ENCODE peak calls at places on chromosome 4, in six cellular contexts. I is sigmoid colon, T is psoas muscle, W is heart right ventricle, V is HFF-Myc, M is dorsolateral prefrontal cortex. J is an unnamed sample.

GRCh38 chr4:41990029-41990382 is 324 bp upstream of the SLC30A9 start:
- DNase-seq in I (no peak), T (no peak), W (no peak), V (no peak), M (no peak), J (no peak)

GRCh38 chr4:93199492-93199891 is 629.1 kb upstream of the ATOH1 start:
- DNase-seq in I (no peak), T (no peak), W (no peak), V (peak), M (no peak), J (peak)

GRCh38 chr4:23401572-23401971 is 488.3 kb downstream of the PPARGC1A start:
- DNase-seq in I (no peak), T (no peak), W (no peak), V (no peak), M (no peak), J (no peak)

GRCh38 chr4:142265536-142265935 is 580.6 kb downstream of the INPP4B start:
- DNase-seq in I (no peak), T (no peak), W (no peak), V (no peak), M (no peak), J (no peak)

GRCh38 chr4:154528866-154529265 is 21.3 kb downstream of the PLRG1 start:
- DNase-seq in I (no peak), T (no peak), W (no peak), V (no peak), M (no peak), J (no peak)

GRCh38 chr4:29708473-29708872 is 1011.7 kb upstream of the PCDH7 start:
- DNase-seq in I (no peak), T (no peak), W (no peak), V (no peak), M (no peak), J (no peak)

GRCh38 chr4:38366451-38366850 is 297.5 kb upstream of the KLF3 start:
- DNase-seq in I (no peak), T (peak), W (peak), V (no peak), M (no peak), J (no peak)

GRCh38 chr4:54289316-54289715 is 60.2 kb downstream of the PDGFRA start:
- DNase-seq in I (no peak), T (no peak), W (no peak), V (no peak), M (no peak), J (no peak)

GRCh38 chr4:15149842-15150592 is 147.7 kb downstream of the CPEB2 start:
- DNase-seq in I (peak), T (peak), W (peak), V (peak), M (peak), J (peak)

GRCh38 chr4:139084425-139085093 is 69.0 kb downstream of the NOCT start:
- DNase-seq in I (no peak), T (no peak), W (no peak), V (peak), M (no peak), J (no peak)

GRCh38 chr4:110959041-110959643 is 336.3 kb upstream of the PITX2 start:
- DNase-seq in I (no peak), T (no peak), W (no peak), V (peak), M (no peak), J (no peak)
- TF ChIP-seq CTCF in I (no peak), T (peak), W (peak), V (peak), M (no peak), J (peak)

DNA sequence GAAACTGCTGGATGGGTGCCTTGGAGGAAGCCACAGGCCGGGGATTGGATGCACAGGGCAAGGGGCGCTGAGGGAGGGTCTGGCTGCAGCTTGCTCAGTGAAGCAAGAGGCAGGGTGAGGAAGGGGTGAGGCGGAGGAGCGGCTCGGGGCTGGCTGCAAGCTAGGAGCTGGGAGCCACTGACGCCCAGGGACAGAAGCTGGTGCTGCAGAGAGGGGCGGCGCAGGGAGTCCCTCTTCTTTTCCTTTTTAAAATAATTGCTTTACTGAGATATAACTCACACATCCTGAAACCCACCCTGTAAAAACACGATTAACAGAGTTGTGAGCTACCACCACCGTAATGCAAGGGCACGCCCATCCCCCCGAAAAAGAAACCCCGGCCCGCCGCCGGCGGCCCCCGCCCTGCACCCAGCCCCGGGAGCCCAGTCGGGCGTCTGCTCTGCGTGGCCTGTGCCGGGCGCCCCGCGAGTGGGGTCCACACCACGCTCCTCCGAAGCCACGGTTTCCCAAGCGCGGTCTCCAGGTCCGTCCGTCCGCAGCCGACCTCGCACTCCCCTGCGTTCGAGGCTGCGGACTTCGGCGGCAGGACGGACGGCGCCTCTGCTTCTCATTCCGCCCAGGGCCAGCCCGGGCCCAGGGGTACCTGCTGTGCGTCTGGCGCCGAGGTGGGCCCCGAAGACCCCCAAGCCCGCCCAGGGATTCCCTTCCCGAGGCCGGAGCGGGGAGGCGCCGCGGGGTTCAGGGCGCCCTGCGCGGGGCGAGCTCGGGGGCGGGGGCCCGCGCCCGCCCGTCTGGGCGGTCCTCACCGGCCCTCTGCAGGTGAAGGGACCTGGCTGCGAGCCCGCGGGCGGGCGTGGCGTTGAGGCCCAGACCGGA is 865 bp upstream of the UVSSA start:
- DNase-seq in I (peak), T (peak), W (no peak), V (no peak), M (peak), J (peak)
- TF ChIP-seq CTCF in I (peak), T (peak), W (peak), V (no peak), M (peak), J (peak)

GRCh38 chr4:176735300-176735699 is 57.4 kb downstream of the VEGFC start:
- DNase-seq in I (no peak), T (no peak), W (no peak), V (no peak), M (no peak), J (no peak)
- TF ChIP-seq CTCF in I (no peak), T (no peak), W (no peak), V (no peak), M (no peak), J (no peak)

DNA sequence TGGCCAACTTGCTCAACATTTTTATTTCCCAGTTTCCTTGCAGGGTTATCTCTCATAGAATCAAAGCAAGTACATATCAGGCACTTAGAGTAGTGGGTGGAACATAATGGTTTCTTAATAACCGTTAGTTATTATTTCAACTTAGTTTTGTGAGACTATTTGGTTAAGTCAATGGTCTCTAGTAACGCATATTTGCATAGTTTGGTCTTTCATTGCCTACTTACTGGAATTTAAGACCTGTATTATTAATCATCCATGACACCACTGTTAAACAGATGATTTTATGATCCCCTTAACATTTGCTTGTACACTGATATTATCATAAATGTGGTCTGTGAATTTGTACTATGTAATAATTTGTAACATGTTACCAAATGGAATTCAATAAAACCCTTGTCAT is 70.9 kb upstream of the SMIM31 start:
- DNase-seq in I (no peak), T (no peak), W (no peak), V (no peak), M (no peak), J (no peak)
- TF ChIP-seq CTCF in I (no peak), T (no peak), W (no peak), V (no peak), M (no peak), J (no peak)

GRCh38 chr4:153156263-153156662 is 48.0 kb upstream of the TRIM2 start:
- DNase-seq in I (no peak), T (no peak), W (no peak), V (no peak), M (no peak), J (no peak)
- TF ChIP-seq CTCF in I (no peak), T (no peak), W (no peak), V (no peak), M (peak), J (no peak)

GRCh38 chr4:763922-764321 is 58.3 kb downstream of the PCGF3 start:
- DNase-seq in I (no peak), T (peak), W (no peak), V (no peak), M (no peak), J (no peak)

GRCh38 chr4:768076-768475 is 57.9 kb downstream of the CPLX1 start:
- DNase-seq in I (no peak), T (no peak), W (no peak), V (no peak), M (no peak), J (no peak)

GRCh38 chr4:764405-765169 is 59.0 kb downstream of the PCGF3 start:
- DNase-seq in I (no peak), T (peak), W (no peak), V (no peak), M (no peak), J (no peak)

GRCh38 chr4:766559-767283 is 59.2 kb downstream of the CPLX1 start:
- DNase-seq in I (no peak), T (no peak), W (no peak), V (no peak), M (no peak), J (no peak)

GRCh38 chr4:766152-766515 is 59.8 kb downstream of the CPLX1 start:
- DNase-seq in I (no peak), T (peak), W (no peak), V (no peak), M (peak), J (no peak)
- TF ChIP-seq CTCF in I (no peak), T (no peak), W (no peak), V (no peak), M (no peak), J (no peak)

GRCh38 chr4:32778938-32779337 is 2058.8 kb downstream of the PCDH7 start:
- DNase-seq in I (no peak), T (no peak), W (no peak), V (no peak), M (no peak), J (no peak)
- TF ChIP-seq CTCF in I (no peak), T (no peak), W (no peak), V (no peak), M (no peak), J (no peak)

DNA sequence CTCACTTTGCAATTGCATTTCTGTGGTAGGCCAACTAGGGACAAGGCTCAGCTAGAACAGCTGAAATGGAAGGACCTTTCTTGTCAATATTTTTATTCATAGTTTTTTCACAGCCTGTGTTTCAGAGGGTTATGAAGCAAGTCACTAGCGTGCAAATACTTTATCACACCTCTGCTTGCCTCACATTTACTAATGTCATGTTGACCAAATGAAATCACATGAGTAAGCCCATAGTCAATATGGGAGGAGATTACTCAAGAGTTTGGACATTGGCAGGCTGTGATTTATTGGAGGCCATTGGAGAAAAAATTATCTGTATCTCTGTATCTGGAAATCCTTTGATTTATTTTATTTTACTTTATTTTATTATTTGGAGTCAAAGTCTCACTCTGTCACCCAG is 628.3 kb upstream of the EPHA5 start:
- DNase-seq in I (no peak), T (no peak), W (no peak), V (no peak), M (no peak), J (no peak)
- TF ChIP-seq CTCF in I (no peak), T (no peak), W (no peak), V (no peak), M (no peak), J (no peak)

GRCh38 chr4:89136525-89136924 is 25.2 kb downstream of the TIGD2 start:
- DNase-seq in I (no peak), T (no peak), W (no peak), V (no peak), M (no peak), J (no peak)

GRCh38 chr4:89137695-89138094 is 26.4 kb downstream of the TIGD2 start:
- DNase-seq in I (no peak), T (no peak), W (no peak), V (no peak), M (no peak), J (no peak)

GRCh38 chr4:89140168-89140759 is 28.9 kb downstream of the TIGD2 start:
- DNase-seq in I (no peak), T (no peak), W (no peak), V (no peak), M (no peak), J (no peak)

GRCh38 chr4:89137231-89137630 is 25.9 kb downstream of the TIGD2 start:
- DNase-seq in I (no peak), T (no peak), W (no peak), V (no peak), M (no peak), J (no peak)

GRCh38 chr4:89134775-89135319 is 23.5 kb downstream of the TIGD2 start:
- DNase-seq in I (no peak), T (no peak), W (no peak), V (no peak), M (no peak), J (no peak)
- TF ChIP-seq CTCF in I (no peak), T (no peak), W (no peak), V (no peak), M (no peak), J (no peak)

J was measured in neural crest cell.